ENCODE peak calls at places on chromosomes 11 and 22, in six cellular contexts. K, F, G, R, Z and Y are unnamed samples. For H3K4me1, the result is how much of the 10 kb centered on the place peaks cover.

GRCh38 chr22:17436981-17437410 is 67.7 kb downstream of the CECR2 start:
- DNase-seq in K (peak), G (no peak), Z (peak), F (no peak), R (no peak), Y (no peak)

GRCh38 chr11:35907648-35908431 is 36.0 kb upstream of the LDLRAD3 start:
- DNase-seq in K (peak), G (no peak), F (peak), R (peak), Z (no peak), Y (no peak)

GRCh38 chr11:86916330-86916729 is 38.9 kb downstream of the FZD4 start:
- DNase-seq in K (no peak), R (peak), F (no peak), G (no peak), Z (no peak), Y (no peak)

GRCh38 chr11:96036863-96037262 is 113.0 kb upstream of the MTMR2 start:
- DNase-seq in Z (no peak), R (no peak), F (no peak), G (no peak), K (no peak), Y (no peak)

GRCh38 chr11:2305140-2305861 is 3.5 kb downstream of the TSPAN32 start:
- DNase-seq in R (peak), F (peak), K (peak), Z (peak), G (peak), Y (peak)

GRCh38 chr11:47378011-47378835 is at the start of gene SPI1:
- DNase-seq in G (no peak), K (no peak), R (no peak), Z (no peak), F (no peak), Y (peak)

GRCh38 chr11:106482920-106483761 is 405.7 kb downstream of the AASDHPPT start:
- DNase-seq in K (peak), R (peak), G (no peak), F (no peak), Z (no peak), Y (no peak)

GRCh38 chr11:18726040-18726439 is at the start of gene IGSF22:
- DNase-seq in K (no peak), F (no peak), Z (peak), G (no peak), R (no peak), Y (no peak)

GRCh38 chr11:2771758-2772466 is 72.1 kb upstream of the KCNQ1OT1 start:
- DNase-seq in G (no peak), Z (peak), F (peak), R (no peak), K (no peak), Y (peak)

GRCh38 chr22:42937164-42937854 is 77.6 kb downstream of the PACSIN2 start:
- DNase-seq in F (peak), Z (peak), G (no peak), R (peak), K (peak), Y (peak)

GRCh38 chr11:66883021-66883968 is 26.4 kb downstream of the LRFN4 start:
- DNase-seq in K (peak), G (peak), R (peak), F (no peak), Z (peak), Y (peak)

GRCh38 chr11:68810164-68810563 is 31.6 kb downstream of the CPT1A start:
- DNase-seq in Z (no peak), R (no peak), G (no peak), K (no peak), F (no peak), Y (no peak)

GRCh38 chr11:93020248-93021088 is 51.0 kb downstream of the MTNR1B start:
- DNase-seq in K (no peak), Z (no peak), G (no peak), F (peak), R (peak), Y (no peak)

GRCh38 chr11:76824980-76825725 is 35.6 kb upstream of the ACER3 start:
- DNase-seq in R (peak), Z (peak), F (no peak), K (no peak), G (no peak), Y (no peak)

GRCh38 chr11:64165482-64165841 is 451 bp downstream of the MACROD1 start:
- DNase-seq in G (no peak), R (no peak), Z (no peak), F (no peak), K (peak), Y (no peak)

GRCh38 chr11:115161876-115162275 is 342.3 kb downstream of the CADM1 start:
- DNase-seq in F (no peak), G (no peak), R (no peak), Z (no peak), K (no peak), Y (no peak)

GRCh38 chr11:13837286-13837685 is 125.2 kb upstream of the SPON1 start:
- DNase-seq in K (no peak), Z (no peak), R (peak), G (no peak), F (no peak), Y (no peak)

GRCh38 chr11:44258839-44259420 is 51.0 kb downstream of the ALX4 start:
- DNase-seq in F (no peak), K (no peak), Z (no peak), G (no peak), R (no peak), Y (no peak)

GRCh38 chr22:42334875-42335512 is 64.5 kb upstream of the TCF20 start:
- DNase-seq in Z (no peak), F (no peak), G (no peak), R (no peak), K (no peak), Y (no peak)

GRCh38 chr22:44351685-44352377 is 39.1 kb upstream of the SHISAL1 start:
- DNase-seq in Z (peak), R (peak), K (peak), F (peak), G (no peak), Y (no peak)

GRCh38 chr11:12901272-12901671 is 107.8 kb upstream of the RASSF10 start:
- DNase-seq in F (no peak), Z (no peak), K (no peak), G (no peak), R (peak), Y (no peak)

GRCh38 chr22:18055619-18056160 is 22.1 kb upstream of the PEX26 start:
- DNase-seq in G (no peak), Z (no peak), R (no peak), F (no peak), K (no peak), Y (peak)

GRCh38 chr11:10504490-10504889 is 36.5 kb downstream of the RNF141 start:
- DNase-seq in F (no peak), Z (no peak), K (no peak), G (no peak), R (no peak), Y (peak)

GRCh38 chr11:2789791-2790580 is 90.2 kb upstream of the KCNQ1OT1 start:
- DNase-seq in Z (peak), G (no peak), K (no peak), F (peak), R (no peak), Y (no peak)

GRCh38 chr11:46250071-46251052 is 27.1 kb upstream of the CREB3L1 start:
- DNase-seq in K (peak), F (no peak), R (peak), G (no peak), Z (no peak), Y (no peak)

GRCh38 chr11:22626573-22627239 is 1.1 kb upstream of the FANCF start:
- DNase-seq in R (no peak), F (no peak), G (no peak), Z (no peak), K (no peak), Y (peak)

GRCh38 chr11:121767433-121767832 is 314.7 kb upstream of the SORL1-AS1 start:
- DNase-seq in G (no peak), F (no peak), Z (no peak), K (no peak), R (peak), Y (no peak)

DNA sequence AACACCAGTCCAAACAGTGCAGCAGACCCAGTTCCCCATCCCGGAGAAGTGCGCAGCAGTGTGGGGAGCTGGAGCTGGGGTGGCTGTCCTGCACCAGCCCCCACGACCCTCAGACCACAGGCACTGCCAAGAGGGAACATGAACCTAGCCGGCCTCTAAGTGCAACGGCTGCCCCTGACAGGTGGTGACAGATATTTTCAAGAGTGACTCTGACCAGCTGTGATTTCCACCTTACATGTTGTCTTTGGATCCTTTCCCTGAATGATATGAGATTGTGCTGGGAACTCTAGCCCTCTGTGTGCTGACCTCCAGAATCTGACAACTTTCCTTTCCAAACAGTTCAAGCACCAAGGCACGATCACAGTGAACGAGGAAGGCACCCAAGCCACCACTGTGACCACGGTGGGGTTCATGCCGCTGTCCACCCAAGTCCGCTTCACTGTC is 12.6 kb downstream of the SERPIND1 start:
- DNase-seq in F (no peak), K (no peak), Z (no peak), R (no peak), G (no peak), Y (no peak)
- H3K4me1 ChIP-seq in F (under half), K (under half), Z (under half), R (under half), G (under half), Y (under half)

GRCh38 chr11:130211781-130212401 is 52.3 kb downstream of the ST14 start:
- DNase-seq in R (no peak), G (no peak), Z (peak), K (no peak), F (no peak), Y (peak)

GRCh38 chr11:130214861-130215530 is 55.4 kb downstream of the ST14 start:
- DNase-seq in R (no peak), Z (peak), K (no peak), G (no peak), F (no peak), Y (no peak)

GRCh38 chr11:130213979-130214281 is 54.3 kb downstream of the ST14 start:
- DNase-seq in K (no peak), Z (no peak), F (no peak), R (no peak), G (no peak), Y (no peak)

GRCh38 chr11:130212431-130212961 is 52.9 kb downstream of the ST14 start:
- DNase-seq in G (no peak), Z (peak), F (no peak), R (no peak), K (no peak), Y (peak)

DNA sequence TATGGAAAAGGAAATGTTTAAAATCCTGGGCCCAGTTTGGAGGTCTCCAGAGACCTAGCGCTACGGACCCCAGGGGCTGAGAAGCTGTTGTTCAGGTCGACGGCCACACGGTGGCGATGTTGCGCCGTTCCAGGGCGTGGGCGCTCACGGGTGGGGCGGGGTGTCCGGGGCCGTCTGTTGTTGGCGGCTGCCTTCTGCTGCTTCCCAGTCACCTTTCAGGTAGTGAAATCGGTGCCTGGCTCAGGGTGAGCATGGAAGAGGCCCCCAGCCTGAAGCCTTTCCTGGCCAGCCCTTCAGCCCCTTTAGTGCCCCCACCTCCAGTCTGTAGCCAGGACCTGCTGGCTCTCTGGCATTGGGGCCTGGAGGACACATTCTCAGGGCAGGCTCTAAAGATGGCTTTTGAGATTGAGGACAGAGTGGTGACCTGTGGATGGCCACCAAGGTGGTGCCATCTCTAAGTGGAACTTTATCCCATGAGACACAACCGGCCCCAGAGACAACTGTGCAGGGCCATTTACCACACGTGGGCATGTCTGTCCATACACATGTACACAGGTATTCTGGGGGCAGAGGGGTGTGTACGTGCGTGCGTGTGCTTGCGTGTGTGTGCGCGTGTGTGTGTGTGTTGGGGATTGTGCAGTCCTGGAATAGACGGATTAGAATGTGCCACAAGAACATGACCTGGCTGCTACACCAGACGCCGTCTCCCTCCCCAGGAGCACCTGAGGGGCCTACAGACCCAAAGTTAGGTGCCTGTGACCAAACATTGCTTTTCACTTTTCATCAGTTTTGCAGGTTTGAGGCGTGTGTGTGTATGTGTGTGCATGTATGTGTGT is 53.8 kb downstream of the ST14 start:
- DNase-seq in G (peak), K (peak), Z (peak), R (peak), F (no peak), Y (peak)
- TF ChIP-seq CTCF in G (peak), K (peak), Z (peak), R (peak), F (peak), Y (peak)

GRCh38 chr22:35572552-35572951 is 31.9 kb downstream of the RASD2 start:
- DNase-seq in R (no peak), K (no peak), F (no peak), Z (no peak), G (no peak), Y (no peak)
- H3K27ac ChIP-seq in R (no peak), K (no peak), F (no peak), Z (no peak), G (no peak), Y (no peak)

DNA sequence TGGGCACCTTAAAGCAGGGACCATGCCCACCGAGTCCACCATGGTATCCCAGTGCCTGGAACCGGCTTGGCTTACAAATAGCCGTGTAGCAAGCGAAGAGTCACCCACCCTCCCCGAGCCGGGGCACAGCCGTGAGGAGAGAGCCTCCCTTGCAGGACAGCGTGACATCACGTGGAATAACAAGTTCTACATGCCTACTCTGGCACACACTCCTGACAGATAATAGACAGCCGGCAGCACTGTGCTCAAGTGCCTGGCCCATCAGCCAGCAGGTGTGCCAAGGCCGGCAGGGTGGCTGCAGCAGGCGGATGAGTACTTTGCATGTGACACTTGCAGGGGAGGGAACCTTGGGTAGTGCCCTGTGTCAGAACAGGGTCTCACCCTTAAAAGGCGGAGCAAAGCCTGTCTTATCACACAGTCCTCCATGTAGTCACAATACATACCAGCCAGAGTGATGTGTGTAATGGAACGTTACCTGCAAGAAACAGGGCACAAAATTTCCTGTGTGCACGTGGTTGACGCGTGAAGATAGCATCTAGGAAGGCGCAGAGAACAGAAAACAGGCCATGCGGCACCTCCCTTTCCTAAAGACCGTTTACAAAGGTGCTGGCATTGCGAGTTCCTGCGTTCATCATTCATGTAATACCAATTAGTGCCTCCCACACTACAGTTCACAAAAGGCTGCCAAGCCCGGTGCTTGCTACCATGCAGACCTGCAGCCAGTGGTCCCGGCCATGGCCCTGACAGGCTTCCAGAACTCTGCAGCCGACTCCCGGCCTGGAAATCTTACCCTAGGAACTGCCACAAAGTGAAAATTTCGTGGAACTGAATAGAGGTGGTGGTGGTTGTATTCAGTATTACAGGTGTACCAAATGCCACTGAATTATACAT is 16.4 kb downstream of the TOM1 start:
- DNase-seq in K (no peak), Z (no peak), F (no peak), R (no peak), G (no peak), Y (peak)
- H3K4me1 ChIP-seq in K (under half), Z (under half), F (under half), R (under half), G (under half), Y (under half)

GRCh38 chr22:50606126-50606525 is 5.5 kb downstream of the MAPK8IP2 start:
- DNase-seq in R (no peak), Z (peak), K (no peak), F (no peak), G (no peak), Y (no peak)
- TF ChIP-seq CTCF in R (no peak), Z (peak), K (no peak), F (no peak), G (no peak), Y (no peak)

GRCh38 chr11:27231519-27231918 is 131.5 kb downstream of the CCDC34 start:
- DNase-seq in R (no peak), G (no peak), Z (no peak), K (no peak), F (no peak), Y (no peak)

GRCh38 chr11:27234043-27234668 is 128.9 kb downstream of the CCDC34 start:
- DNase-seq in R (peak), Z (no peak), F (peak), G (no peak), K (peak), Y (peak)

GRCh38 chr11:27230175-27230565 is 132.8 kb downstream of the CCDC34 start:
- DNase-seq in G (no peak), F (no peak), K (no peak), R (no peak), Z (no peak), Y (no peak)

GRCh38 chr11:27234961-27235360 is 128.1 kb downstream of the CCDC34 start:
- DNase-seq in G (no peak), Z (no peak), F (no peak), K (no peak), R (no peak), Y (no peak)

DNA sequence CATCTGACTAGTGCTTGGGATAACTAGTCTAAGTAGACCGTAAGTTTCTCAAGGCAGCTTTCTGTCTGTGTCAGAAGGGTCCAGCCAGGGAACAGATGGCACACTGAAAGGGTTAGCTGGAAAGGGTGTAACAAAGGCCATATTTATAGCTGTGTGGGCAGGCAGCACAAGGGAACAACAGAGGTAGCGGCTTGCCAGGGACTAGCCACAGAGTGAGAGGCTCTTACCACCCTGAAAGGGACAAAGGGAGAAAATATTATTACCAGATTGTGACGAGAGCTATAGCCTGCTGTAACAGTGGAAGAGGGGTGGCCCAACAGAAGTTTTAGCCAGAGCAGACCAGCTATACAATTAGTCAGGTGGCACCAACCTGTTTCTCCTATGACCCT is 129.4 kb downstream of the CCDC34 start:
- DNase-seq in R (no peak), F (no peak), Z (no peak), G (no peak), K (no peak), Y (no peak)
- H3K27ac ChIP-seq in R (no peak), F (no peak), Z (peak), G (no peak), K (peak), Y (no peak)

GRCh38 chr22:46524203-46524740 is 13.1 kb downstream of the CELSR1 start:
- DNase-seq in R (no peak), Z (peak), G (no peak), F (no peak), K (no peak), Y (no peak)

GRCh38 chr22:46525681-46526483 is 11.5 kb downstream of the CELSR1 start:
- DNase-seq in F (no peak), Z (no peak), R (no peak), K (no peak), G (no peak), Y (no peak)

GRCh38 chr22:46522743-46523300 is 14.6 kb downstream of the CELSR1 start:
- DNase-seq in F (no peak), Z (peak), G (no peak), K (peak), R (no peak), Y (no peak)

GRCh38 chr22:46528121-46528610 is 9.3 kb downstream of the CELSR1 start:
- DNase-seq in G (no peak), R (peak), F (no peak), K (peak), Z (peak), Y (no peak)

GRCh38 chr22:46526484-46526839 is 11.0 kb downstream of the CELSR1 start:
- DNase-seq in Z (no peak), F (no peak), G (no peak), K (no peak), R (no peak), Y (no peak)
- H3K4me1 ChIP-seq in Z (under half), F (under half), G (under half), K (under half), R (under half), Y (under half)

DNA sequence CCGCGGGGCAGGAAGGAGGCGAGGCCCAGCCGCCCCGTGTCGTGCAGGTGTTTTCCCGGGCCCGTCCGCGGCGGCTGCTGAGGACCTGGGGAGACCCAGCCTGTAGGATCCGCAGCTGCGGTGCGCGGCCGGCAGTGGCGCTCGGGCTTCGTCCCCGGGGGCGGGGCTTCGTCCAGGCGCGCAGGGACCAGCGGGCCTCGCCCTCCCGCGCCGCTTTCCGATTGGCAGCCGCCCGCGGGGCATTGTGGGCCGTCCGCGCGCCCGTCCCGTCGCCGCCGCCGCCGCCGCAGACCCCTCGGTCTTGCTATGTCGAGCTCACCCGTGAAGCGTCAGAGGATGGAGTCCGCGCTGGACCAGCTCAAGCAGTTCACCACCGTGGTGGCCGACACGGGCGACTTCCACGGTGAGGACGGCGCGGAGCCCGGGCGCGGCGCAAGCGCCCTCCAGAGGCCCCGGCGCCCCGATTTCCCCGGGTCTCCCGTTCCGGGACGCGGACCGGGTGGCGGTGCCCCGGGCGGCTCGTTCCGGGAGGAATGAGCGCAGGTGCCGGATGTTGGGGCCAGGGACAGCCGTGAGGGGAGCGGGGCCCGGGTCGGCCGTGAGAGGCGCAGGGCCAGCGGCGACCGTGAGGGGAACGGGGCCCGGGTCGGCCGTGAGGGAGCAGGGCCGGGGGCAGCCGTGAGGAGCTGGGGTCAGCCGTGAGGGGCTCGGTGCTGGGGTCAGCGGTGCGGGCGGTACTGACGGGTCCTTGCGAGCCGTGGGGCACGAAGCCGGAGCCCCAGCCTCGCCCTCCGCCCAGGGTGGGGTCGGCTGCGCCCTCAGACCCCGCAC is at the start of gene TALDO1:
- DNase-seq in F (peak), Z (peak), R (peak), G (peak), K (peak), Y (peak)
- TF ChIP-seq CTCF in F (no peak), Z (peak), R (peak), G (no peak), K (peak), Y (peak)